ENCODE peak calls at places on chromosome 16, in seven cellular contexts. One of them, this sample, is unnamed. For H3K36me3, the result is how much of the 10 kb centered on the place peaks cover.

GRCh38 chr16:73219176-73219575 is 171.2 kb upstream of the ZFHX3 start:
- DNase-seq in H1: no peak
- DNase-seq in K562: no peak
- DNase-seq in transverse colon: no peak
- DNase-seq in spleen: no peak
- DNase-seq in GM23338: no peak
- DNase-seq in sigmoid colon: no peak
- DNase-seq in this sample: no peak

GRCh38 chr16:2186505-2186904 is 9.9 kb downstream of the CASKIN1 start:
- DNase-seq in transverse colon: no peak
- DNase-seq in sigmoid colon: no peak
- DNase-seq in spleen: no peak
- DNase-seq in GM23338: no peak
- DNase-seq in H1: no peak
- DNase-seq in K562: no peak
- DNase-seq in this sample: no peak

GRCh38 chr16:27421961-27422740 is 20.2 kb downstream of the IL21R start:
- DNase-seq in H1: no peak
- DNase-seq in sigmoid colon: no peak
- DNase-seq in K562: no peak
- DNase-seq in GM23338: no peak
- DNase-seq in transverse colon: no peak
- DNase-seq in spleen: no peak
- DNase-seq in this sample: no peak

GRCh38 chr16:82835487-82836160 is 208.9 kb downstream of the CDH13 start:
- DNase-seq in K562: no peak
- DNase-seq in transverse colon: no peak
- DNase-seq in sigmoid colon: no peak
- DNase-seq in H1: peak
- DNase-seq in GM23338: peak
- DNase-seq in spleen: no peak
- DNase-seq in this sample: no peak

GRCh38 chr16:57834936-57835335 is 32.6 kb upstream of the KIFC3 start:
- DNase-seq in GM23338: peak
- DNase-seq in sigmoid colon: no peak
- DNase-seq in transverse colon: no peak
- DNase-seq in H1: no peak
- DNase-seq in K562: no peak
- DNase-seq in spleen: no peak
- DNase-seq in this sample: no peak

GRCh38 chr16:14308357-14308723 is 237.2 kb downstream of the MRTFB start:
- DNase-seq in transverse colon: no peak
- DNase-seq in GM23338: no peak
- DNase-seq in sigmoid colon: no peak
- DNase-seq in K562: no peak
- DNase-seq in H1: no peak
- DNase-seq in spleen: peak
- DNase-seq in this sample: no peak

GRCh38 chr16:31390504-31391043 is 2.6 kb upstream of the ITGAD start:
- DNase-seq in H1: no peak
- DNase-seq in transverse colon: no peak
- DNase-seq in sigmoid colon: no peak
- DNase-seq in GM23338: no peak
- DNase-seq in spleen: no peak
- DNase-seq in K562: no peak
- DNase-seq in this sample: no peak

GRCh38 chr16:10045291-10045775 is 136.9 kb downstream of the GRIN2A start:
- DNase-seq in transverse colon: no peak
- DNase-seq in spleen: no peak
- DNase-seq in H1: no peak
- DNase-seq in sigmoid colon: no peak
- DNase-seq in GM23338: no peak
- DNase-seq in K562: no peak
- DNase-seq in this sample: no peak

GRCh38 chr16:4891097-4891885 is 44.0 kb downstream of the UBN1 start:
- DNase-seq in transverse colon: no peak
- DNase-seq in K562: no peak
- DNase-seq in H1: no peak
- DNase-seq in spleen: no peak
- DNase-seq in sigmoid colon: no peak
- DNase-seq in GM23338: no peak
- DNase-seq in this sample: no peak

GRCh38 chr16:10256855-10257641 is 74.8 kb upstream of the GRIN2A start:
- DNase-seq in spleen: peak
- DNase-seq in transverse colon: peak
- DNase-seq in GM23338: peak
- DNase-seq in K562: peak
- DNase-seq in sigmoid colon: no peak
- DNase-seq in H1: peak
- DNase-seq in this sample: peak

GRCh38 chr16:79770244-79771064 is 169.9 kb upstream of the MAF start:
- DNase-seq in GM23338: peak
- DNase-seq in sigmoid colon: peak
- DNase-seq in transverse colon: peak
- DNase-seq in spleen: peak
- DNase-seq in H1: peak
- DNase-seq in K562: peak
- DNase-seq in this sample: peak

GRCh38 chr16:30903002-30903401 is 6.6 kb downstream of the CTF1 start:
- DNase-seq in spleen: no peak
- DNase-seq in H1: no peak
- DNase-seq in transverse colon: no peak
- DNase-seq in sigmoid colon: no peak
- DNase-seq in K562: peak
- DNase-seq in GM23338: no peak
- DNase-seq in this sample: no peak

GRCh38 chr16:1709356-1709755 is 3.4 kb downstream of the MAPK8IP3 start:
- DNase-seq in GM23338: no peak
- DNase-seq in sigmoid colon: no peak
- DNase-seq in H1: no peak
- DNase-seq in transverse colon: no peak
- DNase-seq in K562: no peak
- DNase-seq in spleen: no peak
- DNase-seq in this sample: no peak

GRCh38 chr16:57648125-57648524 is 19.7 kb downstream of the ADGRG1 start:
- DNase-seq in sigmoid colon: no peak
- DNase-seq in GM23338: no peak
- DNase-seq in transverse colon: no peak
- DNase-seq in K562: no peak
- DNase-seq in spleen: no peak
- DNase-seq in H1: no peak
- DNase-seq in this sample: no peak

GRCh38 chr16:54370653-54371052 is 84.1 kb upstream of the IRX3 start:
- DNase-seq in GM23338: peak
- DNase-seq in K562: peak
- DNase-seq in H1: no peak
- DNase-seq in transverse colon: no peak
- DNase-seq in spleen: no peak
- DNase-seq in sigmoid colon: no peak
- DNase-seq in this sample: no peak

GRCh38 chr16:87414251-87414680 is 22.1 kb downstream of the MAP1LC3B start:
- DNase-seq in K562: no peak
- DNase-seq in transverse colon: no peak
- DNase-seq in GM23338: no peak
- DNase-seq in H1: no peak
- DNase-seq in sigmoid colon: peak
- DNase-seq in spleen: peak
- DNase-seq in this sample: no peak

GRCh38 chr16:21236831-21237230 is 3.3 kb downstream of the ANKS4B start:
- DNase-seq in H1: no peak
- DNase-seq in sigmoid colon: no peak
- DNase-seq in K562: no peak
- DNase-seq in transverse colon: no peak
- DNase-seq in GM23338: no peak
- DNase-seq in spleen: no peak
- DNase-seq in this sample: no peak

GRCh38 chr16:86450691-86451090 is 59.6 kb upstream of the FOXF1 start:
- DNase-seq in GM23338: no peak
- DNase-seq in K562: no peak
- DNase-seq in H1: no peak
- DNase-seq in spleen: no peak
- DNase-seq in transverse colon: no peak
- DNase-seq in sigmoid colon: no peak
- DNase-seq in this sample: no peak

GRCh38 chr16:57873218-57873617 is 70.9 kb upstream of the KIFC3 start:
- DNase-seq in GM23338: peak
- DNase-seq in K562: no peak
- DNase-seq in H1: peak
- DNase-seq in transverse colon: no peak
- DNase-seq in sigmoid colon: no peak
- DNase-seq in spleen: peak
- DNase-seq in this sample: no peak

GRCh38 chr16:28280881-28281836 is 11.2 kb upstream of the SBK1 start:
- DNase-seq in H1: no peak
- DNase-seq in transverse colon: no peak
- DNase-seq in GM23338: peak
- DNase-seq in spleen: no peak
- DNase-seq in K562: peak
- DNase-seq in sigmoid colon: no peak
- DNase-seq in this sample: no peak

GRCh38 chr16:55399911-55400310 is 75.9 kb downstream of the IRX6 start:
- DNase-seq in sigmoid colon: no peak
- DNase-seq in transverse colon: no peak
- DNase-seq in spleen: no peak
- DNase-seq in GM23338: no peak
- DNase-seq in K562: no peak
- DNase-seq in H1: no peak
- DNase-seq in this sample: no peak

GRCh38 chr16:8751481-8752311 is 45.7 kb downstream of the TMEM186 start:
- DNase-seq in sigmoid colon: peak
- DNase-seq in GM23338: peak
- DNase-seq in H1: no peak
- DNase-seq in transverse colon: no peak
- DNase-seq in K562: no peak
- DNase-seq in spleen: peak
- DNase-seq in this sample: no peak

GRCh38 chr16:19860146-19861030 is 24.3 kb downstream of the GPRC5B start:
- DNase-seq in K562: no peak
- DNase-seq in sigmoid colon: peak
- DNase-seq in transverse colon: no peak
- DNase-seq in H1: no peak
- DNase-seq in GM23338: peak
- DNase-seq in spleen: peak
- DNase-seq in this sample: no peak

GRCh38 chr16:74896389-74897370 is 88.2 kb downstream of the WDR59 start:
- DNase-seq in spleen: no peak
- DNase-seq in GM23338: no peak
- DNase-seq in K562: peak
- DNase-seq in sigmoid colon: no peak
- DNase-seq in transverse colon: no peak
- DNase-seq in H1: no peak
- DNase-seq in this sample: no peak

GRCh38 chr16:77660311-77660710 is 62.0 kb upstream of the NUDT7 start:
- DNase-seq in H1: peak
- DNase-seq in GM23338: peak
- DNase-seq in sigmoid colon: no peak
- DNase-seq in spleen: no peak
- DNase-seq in transverse colon: no peak
- DNase-seq in K562: peak
- DNase-seq in this sample: no peak

GRCh38 chr16:64745275-64745674 is 376.6 kb downstream of the CDH11 start:
- DNase-seq in transverse colon: no peak
- DNase-seq in sigmoid colon: no peak
- DNase-seq in H1: no peak
- DNase-seq in K562: no peak
- DNase-seq in GM23338: no peak
- DNase-seq in spleen: no peak
- DNase-seq in this sample: no peak
- TF ChIP-seq POLR2AphosphoS5 in transverse colon: no peak
- TF ChIP-seq POLR2AphosphoS5 in sigmoid colon: no peak
- TF ChIP-seq POLR2AphosphoS5 in H1: no peak
- TF ChIP-seq POLR2AphosphoS5 in K562: no peak
- TF ChIP-seq POLR2AphosphoS5 in GM23338: no peak
- TF ChIP-seq POLR2AphosphoS5 in spleen: no peak
- TF ChIP-seq POLR2AphosphoS5 in this sample: no peak

DNA sequence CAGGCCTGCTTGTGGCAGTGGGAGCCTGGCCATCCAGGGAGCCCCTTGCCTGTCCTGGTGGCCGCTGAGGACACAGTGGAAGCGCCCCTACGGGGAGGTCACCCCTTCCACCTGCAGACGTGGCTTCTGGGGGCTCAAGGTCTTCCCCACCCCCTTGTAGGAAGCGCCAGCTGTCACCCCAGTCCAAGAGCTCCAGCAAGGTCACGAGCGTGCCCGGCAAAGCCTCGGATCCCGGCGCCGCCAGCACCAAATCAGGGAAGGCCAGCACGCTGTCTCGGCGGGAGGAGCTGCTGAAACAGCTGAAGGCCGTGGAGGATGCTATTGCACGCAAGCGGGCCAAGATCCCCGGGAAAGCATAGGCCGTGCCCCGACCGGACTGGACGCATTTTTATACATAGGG is 7.4 kb upstream of the IL17C start:
- DNase-seq in spleen: no peak
- DNase-seq in H1: no peak
- DNase-seq in GM23338: no peak
- DNase-seq in sigmoid colon: no peak
- DNase-seq in K562: no peak
- DNase-seq in transverse colon: no peak
- DNase-seq in this sample: no peak
- H3K36me3 ChIP-seq in spleen: half or more
- H3K36me3 ChIP-seq in H1: under half
- H3K36me3 ChIP-seq in GM23338: under half
- H3K36me3 ChIP-seq in sigmoid colon: half or more
- H3K36me3 ChIP-seq in K562: half or more
- H3K36me3 ChIP-seq in transverse colon: under half
- H3K36me3 ChIP-seq in this sample: under half

GRCh38 chr16:694187-694862 is 4.1 kb upstream of the WDR24 start:
- DNase-seq in H1: peak
- DNase-seq in GM23338: peak
- DNase-seq in spleen: no peak
- DNase-seq in transverse colon: no peak
- DNase-seq in K562: peak
- DNase-seq in sigmoid colon: no peak
- DNase-seq in this sample: no peak
- H3K27ac ChIP-seq in H1: no peak
- H3K27ac ChIP-seq in GM23338: no peak
- H3K27ac ChIP-seq in spleen: no peak
- H3K27ac ChIP-seq in transverse colon: no peak
- H3K27ac ChIP-seq in K562: no peak
- H3K27ac ChIP-seq in sigmoid colon: no peak
- H3K27ac ChIP-seq in this sample: no peak

GRCh38 chr16:70430667-70431536 is 8.0 kb downstream of the ST3GAL2 start:
- DNase-seq in transverse colon: peak
- DNase-seq in spleen: peak
- DNase-seq in H1: no peak
- DNase-seq in sigmoid colon: no peak
- DNase-seq in K562: peak
- DNase-seq in GM23338: peak
- DNase-seq in this sample: no peak

GRCh38 chr16:70433456-70434103 is 5.3 kb downstream of the ST3GAL2 start:
- DNase-seq in H1: no peak
- DNase-seq in spleen: no peak
- DNase-seq in sigmoid colon: peak
- DNase-seq in GM23338: no peak
- DNase-seq in transverse colon: peak
- DNase-seq in K562: peak
- DNase-seq in this sample: no peak

GRCh38 chr16:70432304-70432799 is 6.5 kb downstream of the ST3GAL2 start:
- DNase-seq in sigmoid colon: no peak
- DNase-seq in spleen: no peak
- DNase-seq in transverse colon: no peak
- DNase-seq in K562: peak
- DNase-seq in H1: no peak
- DNase-seq in GM23338: no peak
- DNase-seq in this sample: no peak

GRCh38 chr16:70434489-70435260 is 4.2 kb downstream of the ST3GAL2 start:
- DNase-seq in H1: no peak
- DNase-seq in GM23338: no peak
- DNase-seq in K562: no peak
- DNase-seq in sigmoid colon: no peak
- DNase-seq in spleen: no peak
- DNase-seq in transverse colon: no peak
- DNase-seq in this sample: no peak

GRCh38 chr16:70432800-70433455 is 6.0 kb downstream of the ST3GAL2 start:
- DNase-seq in spleen: no peak
- DNase-seq in transverse colon: peak
- DNase-seq in K562: peak
- DNase-seq in GM23338: no peak
- DNase-seq in sigmoid colon: no peak
- DNase-seq in H1: no peak
- DNase-seq in this sample: no peak
- TF ChIP-seq POLR2AphosphoS5 in spleen: peak
- TF ChIP-seq POLR2AphosphoS5 in transverse colon: no peak
- TF ChIP-seq POLR2AphosphoS5 in K562: no peak
- TF ChIP-seq POLR2AphosphoS5 in GM23338: no peak
- TF ChIP-seq POLR2AphosphoS5 in sigmoid colon: no peak
- TF ChIP-seq POLR2AphosphoS5 in H1: no peak
- TF ChIP-seq POLR2AphosphoS5 in this sample: no peak